ENCODE peak calls at places on chromosomes 6 and 20, in ten cellular contexts. P, M, U, A, G, H, X, E, L and J are unnamed samples.

GRCh38 chr6:2971420-2972218 is at the start of gene SERPINB6:
- DNase-seq in P (peak), M (peak), U (peak), A (peak), G (no peak), H (peak), X (peak), E (no peak), L (peak), J (peak)

GRCh38 chr20:53050338-53050737 is 78.2 kb downstream of the TSHZ2 start:
- DNase-seq in P (no peak), M (no peak), U (no peak), A (no peak), G (no peak), H (no peak), X (no peak), E (no peak), L (no peak), J (no peak)

GRCh38 chr20:38278150-38278549 is 17.6 kb upstream of the KIAA1755 start:
- DNase-seq in P (peak), M (peak), U (no peak), A (no peak), G (no peak), H (peak), X (no peak), E (no peak), L (no peak), J (peak)

GRCh38 chr6:114051031-114051430 is 80.1 kb upstream of the HDAC2 start:
- DNase-seq in P (no peak), M (no peak), U (no peak), A (no peak), G (no peak), H (no peak), X (no peak), E (no peak), L (no peak), J (no peak)

GRCh38 chr20:31731321-31731717 is 7.8 kb upstream of the TPX2 start:
- DNase-seq in P (no peak), M (no peak), U (no peak), A (no peak), G (no peak), H (no peak), X (no peak), E (no peak), L (no peak), J (no peak)

GRCh38 chr6:113881473-113881980 is 24.4 kb downstream of the MARCKS start:
- DNase-seq in P (no peak), M (no peak), U (no peak), A (no peak), G (no peak), H (no peak), X (no peak), E (no peak), L (no peak), J (no peak)

GRCh38 chr6:50899306-50899840 is 80.7 kb downstream of the TFAP2B start:
- DNase-seq in P (no peak), M (no peak), U (no peak), A (no peak), G (no peak), H (no peak), X (no peak), E (no peak), L (no peak), J (no peak)

GRCh38 chr20:57507477-57507876 is 17.5 kb downstream of the CTCFL start:
- DNase-seq in P (no peak), M (peak), U (no peak), A (no peak), G (no peak), H (no peak), X (no peak), E (no peak), L (no peak), J (no peak)

GRCh38 chr6:12344949-12345693 is 55.0 kb downstream of the EDN1 start:
- DNase-seq in P (no peak), M (no peak), U (no peak), A (no peak), G (no peak), H (no peak), X (no peak), E (no peak), L (no peak), J (no peak)

GRCh38 chr20:34375977-34376430 is 12.9 kb downstream of the ITCH start:
- DNase-seq in P (no peak), M (no peak), U (no peak), A (no peak), G (no peak), H (no peak), X (no peak), E (no peak), L (no peak), J (no peak)

GRCh38 chr20:35497780-35498189 is 31.7 kb downstream of the C20orf173 start:
- DNase-seq in P (no peak), M (peak), U (no peak), A (no peak), G (no peak), H (no peak), X (peak), E (no peak), L (no peak), J (no peak)

GRCh38 chr6:160139420-160139851 is 17.8 kb downstream of the SLC22A1 start:
- DNase-seq in P (peak), M (no peak), U (no peak), A (no peak), G (no peak), H (no peak), X (peak), E (no peak), L (peak), J (no peak)

GRCh38 chr6:30955367-30956042 is 14.7 kb downstream of the MUCL3 start:
- DNase-seq in P (peak), M (peak), U (peak), A (peak), G (no peak), H (peak), X (peak), E (peak), L (peak), J (peak)

GRCh38 chr20:57770852-57771746 is 61.3 kb upstream of the PMEPA1 start:
- DNase-seq in P (no peak), M (no peak), U (no peak), A (no peak), G (no peak), H (no peak), X (no peak), E (no peak), L (no peak), J (no peak)

GRCh38 chr6:161369339-161369738 is 95.5 kb upstream of the AGPAT4 start:
- DNase-seq in P (peak), M (no peak), U (no peak), A (no peak), G (no peak), H (peak), X (peak), E (no peak), L (peak), J (no peak)

GRCh38 chr6:43457643-43458042 is 2.3 kb upstream of the DLK2 start:
- DNase-seq in P (no peak), M (peak), U (no peak), A (no peak), G (no peak), H (no peak), X (no peak), E (no peak), L (no peak), J (no peak)